ENCODE peak calls at places on chromosomes 5 and 9, in six cellular contexts. C is H1, I is IMR-90, O is neuronal stem cell, Y is mesenchymal stem cell, K is trophoblast cell. S is an unnamed sample.

GRCh38 chr9:128124873-128125574 is 2.5 kb downstream of the PTGES2 start:
- DNase-seq in C (peak), I (peak), O (peak), Y (peak), K (no peak), S (peak)

GRCh38 chr9:111474385-111474784 is 9.8 kb downstream of the ECPAS start:
- DNase-seq in C (no peak), I (no peak), O (no peak), Y (no peak), K (no peak), S (no peak)

GRCh38 chr5:111681791-111682190 is 75.2 kb downstream of the NREP start:
- DNase-seq in C (no peak), I (peak), O (no peak), Y (no peak), K (no peak), S (no peak)

GRCh38 chr5:14864181-14864812 is 7.3 kb downstream of the ANKH start:
- DNase-seq in C (no peak), I (no peak), O (no peak), Y (no peak), K (no peak), S (no peak)

GRCh38 chr9:133709716-133710571 is 28.2 kb downstream of the SARDH start:
- DNase-seq in C (no peak), I (no peak), O (no peak), Y (no peak), K (no peak), S (no peak)

GRCh38 chr9:126558051-126558665 is 55.6 kb upstream of the LMX1B start:
- DNase-seq in C (peak), I (peak), O (peak), Y (peak), K (peak), S (peak)

GRCh38 chr5:137185193-137185592 is 313.9 kb downstream of the SPOCK1 start:
- DNase-seq in C (no peak), I (no peak), O (no peak), Y (no peak), K (no peak), S (no peak)

GRCh38 chr5:31530541-31531265 is 1.2 kb downstream of the DROSHA start:
- DNase-seq in C (no peak), I (no peak), O (no peak), Y (no peak), K (no peak), S (no peak)

GRCh38 chr9:131530546-131530929 is 525 bp downstream of the UCK1 start:
- DNase-seq in C (no peak), I (peak), O (peak), Y (peak), K (peak), S (no peak)

GRCh38 chr9:89757776-89758528 is 153.1 kb downstream of the GADD45G start:
- DNase-seq in C (no peak), I (no peak), O (no peak), Y (no peak), K (no peak), S (no peak)

GRCh38 chr5:15383469-15383868 is 116.5 kb upstream of the FBXL7 start:
- DNase-seq in C (no peak), I (peak), O (no peak), Y (peak), K (peak), S (no peak)

GRCh38 chr5:36162810-36163486 is 11.0 kb downstream of the SKP2 start:
- DNase-seq in C (no peak), I (no peak), O (no peak), Y (no peak), K (no peak), S (no peak)

GRCh38 chr5:138515571-138516275 is 27.3 kb downstream of the ETF1 start:
- DNase-seq in C (no peak), I (no peak), O (no peak), Y (no peak), K (no peak), S (no peak)

GRCh38 chr9:89519393-89519805 is 21.5 kb upstream of the SEMA4D start:
- DNase-seq in C (no peak), I (peak), O (no peak), Y (peak), K (peak), S (no peak)

GRCh38 chr5:6305821-6306220 is 72.5 kb downstream of the MED10 start:
- DNase-seq in C (no peak), I (no peak), O (no peak), Y (no peak), K (no peak), S (no peak)

GRCh38 chr5:111694183-111694582 is 62.8 kb downstream of the NREP start:
- DNase-seq in C (no peak), I (peak), O (no peak), Y (peak), K (peak), S (no peak)

GRCh38 chr5:44830951-44831350 is 22.2 kb downstream of the MRPS30 start:
- DNase-seq in C (no peak), I (no peak), O (no peak), Y (no peak), K (no peak), S (no peak)

GRCh38 chr5:44833249-44833648 is 24.5 kb downstream of the MRPS30 start:
- DNase-seq in C (no peak), I (no peak), O (no peak), Y (no peak), K (no peak), S (no peak)

GRCh38 chr5:44828719-44829118 is 20.0 kb downstream of the MRPS30 start:
- DNase-seq in C (no peak), I (no peak), O (no peak), Y (no peak), K (no peak), S (no peak)

GRCh38 chr5:44827681-44828080 is 18.9 kb downstream of the MRPS30 start:
- DNase-seq in C (no peak), I (no peak), O (no peak), Y (no peak), K (no peak), S (no peak)
- H3K14ac ChIP-seq in C (no peak), I (no peak), O (no peak), Y (no peak), K (no peak), S (no peak)

GRCh38 chr5:116861662-116862061 is 287.0 kb upstream of the SEMA6A start:
- DNase-seq in C (no peak), I (no peak), O (no peak), Y (peak), K (no peak), S (no peak)
- H2BK120ac ChIP-seq in C (peak), I (no peak), O (no peak), Y (no peak), K (peak), S (no peak)

DNA sequence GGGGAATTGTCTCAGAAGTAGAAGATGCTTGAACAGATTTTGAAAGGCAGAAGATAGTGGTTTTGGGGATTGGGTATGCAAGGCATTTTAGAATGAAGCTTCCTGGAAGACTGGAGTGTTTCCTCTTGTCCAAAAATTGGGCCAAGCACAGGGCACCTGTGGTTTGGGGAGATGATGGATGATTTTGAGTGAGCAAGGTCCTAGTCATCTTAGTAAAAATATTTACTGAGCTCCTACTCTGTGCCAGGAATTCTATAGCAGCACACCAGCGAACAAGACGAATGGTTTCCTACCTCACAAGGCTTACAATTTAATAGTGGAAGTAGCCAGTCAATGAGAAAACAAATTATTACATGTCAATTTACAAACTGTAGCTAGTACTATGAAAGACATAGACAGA is 484.4 kb upstream of the KIF2A start:
- DNase-seq in C (no peak), I (no peak), O (no peak), Y (no peak), K (no peak), S (no peak)
- H3K14ac ChIP-seq in C (no peak), I (no peak), O (no peak), Y (no peak), K (no peak), S (no peak)

DNA sequence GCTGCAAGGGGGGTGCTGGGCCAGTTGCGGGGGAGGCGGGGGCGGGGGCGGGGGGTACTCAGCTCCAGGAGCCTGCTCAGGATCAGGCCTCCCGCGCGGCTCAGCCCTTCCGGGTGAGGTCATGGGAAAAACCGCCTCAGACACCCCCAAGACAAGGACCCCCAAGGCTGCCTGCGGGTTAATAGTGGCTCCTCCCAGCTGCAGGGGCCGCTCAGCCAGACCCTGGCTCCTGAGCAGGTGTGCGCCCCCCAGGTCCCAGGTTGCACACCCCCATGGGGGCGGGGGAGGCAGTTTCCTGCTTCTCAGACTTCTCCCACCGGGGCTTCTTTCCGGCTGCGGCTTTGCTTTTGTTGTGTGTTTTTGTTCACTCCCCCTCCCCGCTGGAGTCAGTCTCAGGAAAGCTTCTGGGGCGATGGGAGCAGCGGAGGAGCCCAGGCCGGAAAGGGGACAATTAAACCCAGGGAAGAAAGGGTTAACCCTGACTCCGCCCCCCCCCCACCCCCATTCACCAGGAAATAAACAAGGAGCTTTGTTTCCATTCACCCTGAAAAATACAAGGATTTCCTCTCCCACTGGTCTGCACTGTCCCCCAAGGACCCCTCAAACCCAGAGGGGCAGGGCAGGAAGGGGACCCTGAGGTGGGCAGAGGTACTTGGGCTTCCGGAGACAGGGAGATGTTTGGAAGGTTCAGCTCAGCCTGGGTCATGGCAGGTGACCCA is 42.3 kb upstream of the NOTCH1 start:
- DNase-seq in C (peak), I (no peak), O (peak), Y (peak), K (no peak), S (peak)
- H2BK120ac ChIP-seq in C (peak), I (no peak), O (peak), Y (peak), K (peak), S (no peak)

GRCh38 chr5:18238321-18238720 is 604.1 kb downstream of the TAF11L14 start:
- DNase-seq in C (no peak), I (no peak), O (no peak), Y (no peak), K (no peak), S (no peak)

GRCh38 chr5:18243846-18244245 is 609.6 kb downstream of the TAF11L14 start:
- DNase-seq in C (no peak), I (no peak), O (no peak), Y (no peak), K (no peak), S (no peak)

DNA sequence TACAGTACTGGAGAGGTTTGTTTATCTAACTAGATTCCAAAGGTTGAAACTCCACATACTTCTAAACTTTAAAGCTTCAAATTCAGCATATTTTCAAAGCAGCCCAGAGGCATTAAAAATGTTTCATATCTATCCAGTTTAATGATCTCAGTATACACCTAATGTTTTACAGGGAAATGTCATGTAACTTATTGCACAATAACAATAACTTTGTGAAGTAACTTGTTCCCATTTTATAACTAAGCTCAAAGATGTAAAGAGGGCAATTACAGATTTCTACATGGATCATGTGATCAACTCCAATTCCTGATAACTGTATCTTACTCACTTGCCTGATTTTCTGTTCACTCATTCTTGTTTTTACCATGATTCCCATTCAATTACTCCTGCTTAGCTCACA is 610.0 kb downstream of the TAF11L14 start:
- DNase-seq in C (no peak), I (no peak), O (no peak), Y (no peak), K (no peak), S (no peak)
- H3K14ac ChIP-seq in C (no peak), I (no peak), O (no peak), Y (no peak), K (no peak), S (no peak)

GRCh38 chr9:115481769-115482168 is 363.8 kb upstream of the TNC start:
- DNase-seq in C (no peak), I (no peak), O (no peak), Y (no peak), K (no peak), S (no peak)
- H2BK120ac ChIP-seq in C (no peak), I (no peak), O (no peak), Y (no peak), K (no peak), S (no peak)

DNA sequence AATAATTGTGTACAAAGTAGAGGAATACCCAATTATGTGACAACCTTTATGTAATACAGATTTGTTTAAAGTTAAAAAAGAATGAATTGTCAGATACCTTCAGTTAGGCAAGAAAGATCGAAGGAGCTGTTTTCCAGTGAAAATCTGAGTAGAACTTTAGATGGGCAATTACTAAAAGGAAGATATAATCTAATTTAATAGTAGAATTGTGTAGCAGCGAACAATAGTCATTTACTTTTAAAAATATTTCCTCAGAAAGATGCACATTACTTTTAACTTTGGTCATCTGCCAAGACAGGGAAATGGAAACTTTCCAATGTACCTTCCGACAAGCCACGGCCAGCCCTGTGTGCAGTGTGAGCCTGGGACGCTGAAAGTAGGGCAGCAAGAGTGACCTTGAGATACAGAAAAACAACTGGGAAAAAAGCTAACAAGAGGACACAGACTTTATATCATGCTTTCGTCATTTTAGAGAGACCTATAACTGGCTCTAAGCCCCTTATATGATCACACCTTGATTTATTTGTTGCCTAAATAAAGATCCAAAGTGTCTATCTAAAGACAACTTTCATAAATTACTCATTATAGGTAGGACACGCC is 40.1 kb downstream of the RHOBTB3 start:
- DNase-seq in C (no peak), I (no peak), O (no peak), Y (no peak), K (no peak), S (no peak)
- H3K14ac ChIP-seq in C (no peak), I (no peak), O (no peak), Y (no peak), K (no peak), S (no peak)

DNA sequence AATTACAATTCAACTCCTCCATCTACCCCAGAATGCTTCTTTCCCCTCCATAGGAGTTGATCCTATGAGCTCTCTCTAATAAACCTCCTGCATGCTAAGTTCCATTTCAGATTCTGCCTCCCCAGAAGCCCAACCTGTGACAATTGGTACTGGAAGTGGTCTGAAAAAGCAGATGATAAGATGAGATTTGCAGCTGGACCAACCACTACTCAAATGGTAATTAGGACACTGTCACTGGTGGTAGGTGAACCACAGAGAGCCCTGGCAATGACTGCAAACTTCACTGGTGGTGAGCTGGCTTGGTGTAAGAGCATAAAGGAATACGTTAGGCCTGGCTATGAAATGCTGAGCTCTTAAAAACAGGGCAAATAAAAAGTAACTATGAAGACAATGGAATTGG is 112.6 kb downstream of the ESM1 start:
- DNase-seq in C (no peak), I (no peak), O (no peak), Y (no peak), K (no peak), S (no peak)
- H2BK120ac ChIP-seq in C (no peak), I (no peak), O (no peak), Y (no peak), K (no peak), S (no peak)

DNA sequence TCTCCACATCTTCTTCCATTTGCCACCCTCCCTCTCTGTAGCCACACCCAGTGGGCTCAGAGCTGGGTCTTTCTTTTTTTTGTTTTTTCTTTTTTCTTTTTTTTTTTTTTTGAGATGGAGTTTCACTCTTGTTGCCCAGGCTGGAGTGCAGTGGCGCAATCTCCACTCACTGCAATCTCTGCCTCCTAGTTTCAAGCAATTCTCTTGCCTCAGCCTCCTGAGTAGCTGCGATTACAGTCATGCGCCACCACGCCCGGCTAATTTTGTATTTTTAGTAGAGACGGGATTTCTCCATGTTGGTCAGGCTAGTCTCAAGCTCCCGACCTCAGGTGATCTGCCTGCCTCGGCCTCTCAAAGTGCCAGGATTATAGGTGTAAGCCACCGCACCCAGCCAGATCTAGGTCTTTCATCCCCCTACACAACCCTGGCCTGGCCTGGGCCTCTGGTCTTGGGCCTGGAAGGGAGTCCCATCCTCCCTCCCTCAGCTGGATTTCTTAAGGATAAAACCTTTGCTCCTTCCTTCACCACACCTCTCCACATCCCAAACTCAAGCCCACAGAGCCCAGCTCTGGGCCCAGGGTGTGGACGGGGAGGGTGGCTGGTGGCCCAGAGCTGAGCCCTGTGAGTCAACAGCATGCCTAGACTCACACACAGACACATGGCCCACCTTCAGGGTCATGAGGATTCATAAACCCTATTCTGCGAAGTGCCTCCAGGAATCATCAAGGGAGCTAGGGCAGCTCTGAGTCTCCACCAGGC is 18.8 kb upstream of the KCNIP1 start:
- DNase-seq in C (no peak), I (no peak), O (no peak), Y (no peak), K (no peak), S (no peak)
- H3K14ac ChIP-seq in C (no peak), I (no peak), O (peak), Y (no peak), K (no peak), S (no peak)

S was measured in H9.